ENCODE peak calls at places on chromosome 17, in five cellular contexts. M, B, O, I and T are unnamed samples.

GRCh38 chr17:59839646-59840328 is 53.0 kb downstream of the TUBD1 start:
- DNase-seq in O (no peak), I (no peak), B (no peak), M (no peak), T (no peak)

GRCh38 chr17:10295728-10296343 is 77.0 kb downstream of the MYH13 start:
- DNase-seq in O (peak), B (peak), I (peak), M (peak), T (peak)

GRCh38 chr17:321386-321941 is 31.1 kb downstream of the RPH3AL start:
- DNase-seq in I (no peak), B (peak), O (no peak), M (no peak), T (no peak)

GRCh38 chr17:21190078-21190477 is 23.9 kb downstream of the TMEM11 start:
- DNase-seq in O (no peak), I (no peak), B (no peak), M (no peak), T (no peak)

GRCh38 chr17:45740553-45741330 is 43.4 kb upstream of the CRHR1 start:
- DNase-seq in M (peak), B (peak), O (peak), I (no peak), T (peak)

GRCh38 chr17:16934836-16935235 is 37.1 kb downstream of the TNFRSF13B start:
- DNase-seq in M (no peak), I (no peak), O (peak), B (no peak), T (no peak)

GRCh38 chr17:58283674-58284612 is 3.2 kb upstream of the MPO start:
- DNase-seq in O (no peak), B (no peak), M (no peak), I (no peak), T (no peak)

GRCh38 chr17:59074494-59074893 is 32.2 kb downstream of the TRIM37 start:
- DNase-seq in M (peak), B (no peak), O (no peak), I (no peak), T (peak)

GRCh38 chr17:31320231-31320630 is 1.2 kb downstream of the EVI2A start:
- DNase-seq in I (no peak), B (no peak), O (no peak), M (no peak), T (no peak)

GRCh38 chr17:79664925-79665738 is 54.3 kb upstream of the RBFOX3 start:
- DNase-seq in B (peak), O (peak), I (no peak), M (no peak), T (no peak)

GRCh38 chr17:79657861-79658810 is 47.3 kb upstream of the RBFOX3 start:
- DNase-seq in B (no peak), M (no peak), I (no peak), O (no peak), T (no peak)

GRCh38 chr17:79658811-79659207 is 48.0 kb upstream of the RBFOX3 start:
- DNase-seq in M (peak), O (peak), I (no peak), B (peak), T (peak)

GRCh38 chr17:79659376-79659775 is 48.5 kb upstream of the RBFOX3 start:
- DNase-seq in O (no peak), B (no peak), M (no peak), I (no peak), T (no peak)

GRCh38 chr17:79661292-79662041 is 50.6 kb upstream of the RBFOX3 start:
- DNase-seq in O (no peak), B (no peak), I (no peak), M (no peak), T (no peak)
- TF ChIP-seq CTCF in O (no peak), B (no peak), I (no peak), M (no peak), T (no peak)

GRCh38 chr17:5541610-5542202 is 42.6 kb downstream of the NLRP1 start:
- DNase-seq in I (no peak), M (no peak), O (peak), B (no peak), T (no peak)
- TF ChIP-seq CTCF in I (no peak), M (no peak), O (no peak), B (no peak), T (no peak)

DNA sequence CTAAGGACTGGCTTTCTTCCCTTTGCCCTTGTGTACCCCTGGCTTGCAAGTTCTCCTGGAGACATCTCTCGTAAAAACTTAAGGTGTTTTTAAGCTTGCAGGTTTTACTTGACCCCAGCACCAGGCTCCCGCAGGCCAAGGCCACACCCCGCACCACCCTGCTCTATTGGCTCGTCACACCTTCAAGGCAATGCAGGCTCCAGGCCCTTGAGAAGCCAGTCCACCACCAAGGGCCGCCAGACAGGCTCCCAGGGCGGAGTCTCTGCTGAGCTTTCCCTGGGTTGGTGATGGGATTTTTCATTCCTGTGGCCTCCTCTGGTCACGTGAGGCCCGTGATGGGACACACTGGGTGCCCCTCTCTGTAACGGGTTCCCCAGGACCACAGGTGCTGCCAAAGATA is 9.9 kb downstream of the CSNK1D start:
- DNase-seq in M (no peak), O (no peak), B (no peak), I (no peak), T (no peak)
- TF ChIP-seq CTCF in M (no peak), O (no peak), B (no peak), I (no peak), T (no peak)

GRCh38 chr17:77197115-77197514 is 56.3 kb downstream of the SEC14L1 start:
- DNase-seq in M (no peak), O (no peak), I (no peak), B (peak), T (no peak)
- TF ChIP-seq CTCF in M (no peak), O (no peak), I (no peak), B (no peak), T (no peak)